ENCODE peak calls at places on chromosomes 3 and 15, in four cellular contexts. K is iris pigment epithelial cell; U is effector memory CD8-positive, alpha-beta T cell; S is lower lobe of right lung. A is an unnamed sample.

GRCh38 chr15:83310521-83311456 is 26.3 kb upstream of the BNC1 start:
- DNase-seq in K (peak; percentile 53), U (no peak), S (no peak), A (no peak)

GRCh38 chr3:17639765-17640164 is 102.7 kb downstream of the TBC1D5 start:
- DNase-seq in K (peak; percentile 94), U (no peak), S (no peak), A (no peak)

GRCh38 chr15:49530106-49530505 is 90.5 kb downstream of the FAM227B start:
- DNase-seq in K (peak; percentile 75), U (no peak), S (no peak), A (no peak)

GRCh38 chr15:77650285-77650684 is 17.6 kb upstream of the LINGO1 start:
- DNase-seq in K (peak; percentile 13), U (no peak), S (no peak), A (no peak)

GRCh38 chr3:20054549-20054987 is 14.3 kb downstream of the KAT2B start:
- DNase-seq in K (peak; percentile 83), U (peak; percentile 77), S (no peak), A (peak; percentile 60)

GRCh38 chr3:45249391-45249790 is 23.3 kb upstream of the TMEM158 start:
- DNase-seq in K (peak; percentile 17), U (no peak), S (no peak), A (no peak)

GRCh38 chr15:85533949-85534543 is 153.6 kb downstream of the AKAP13 start:
- DNase-seq in K (no peak), U (no peak), S (no peak), A (no peak)

GRCh38 chr3:140816372-140816771 is 125.3 kb upstream of the SLC25A36 start:
- DNase-seq in K (no peak), U (no peak), S (no peak), A (no peak)

GRCh38 chr3:136836511-136837156 is 17.7 kb downstream of the SLC35G2 start:
- DNase-seq in K (no peak), U (no peak), S (no peak), A (no peak)

GRCh38 chr3:195755391-195755790 is 34.6 kb downstream of the MUC20 start:
- DNase-seq in K (no peak), U (no peak), S (no peak), A (no peak)

GRCh38 chr3:153572165-153572564 is 410.1 kb downstream of the RAP2B start:
- DNase-seq in K (no peak), U (no peak), S (no peak), A (no peak)

GRCh38 chr3:126654571-126655393 is at the start of gene TXNRD3:
- DNase-seq in K (peak; percentile 68), U (peak; percentile 41), S (peak; percentile 89), A (peak; percentile 32)

GRCh38 chr3:179324270-179324754 is 1.5 kb downstream of the ZNF639 start:
- DNase-seq in K (peak; percentile 72), U (no peak), S (no peak), A (no peak)

GRCh38 chr3:138600341-138600740 is 6.3 kb upstream of the CEP70 start:
- DNase-seq in K (no peak), U (no peak), S (peak; percentile 52), A (no peak)

GRCh38 chr15:80582816-80583423 is 112.2 kb upstream of the ABHD17C start:
- DNase-seq in K (no peak), U (no peak), S (no peak), A (no peak)

GRCh38 chr3:42204867-42205599 is 61.0 kb downstream of the CCK start:
- DNase-seq in K (no peak), U (no peak), S (no peak), A (no peak)

GRCh38 chr3:94032187-94032586 is 3.8 kb upstream of the STX19 start:
- DNase-seq in K (peak; percentile 7), U (no peak), S (no peak), A (no peak)

GRCh38 chr3:159787191-159787590 is 201.4 kb upstream of the IL12A start:
- DNase-seq in K (peak; percentile 96), U (no peak), S (no peak), A (no peak)

GRCh38 chr3:64023861-64024223 is 548 bp upstream of the PSMD6 start:
- DNase-seq in K (peak; percentile 42), U (no peak), S (no peak), A (no peak)

GRCh38 chr3:50550079-50550736 is 17.3 kb downstream of the C3orf18 start:
- DNase-seq in K (peak; percentile 28), U (peak; percentile 69), S (peak; percentile 71), A (peak; percentile 35)

GRCh38 chr3:32238816-32239637 is 547 bp downstream of the CMTM8 start:
- DNase-seq in K (peak; percentile 55), U (peak; percentile 3), S (peak; percentile 64), A (peak; percentile 23)

GRCh38 chr3:42024578-42025387 is 62.9 kb upstream of the ULK4 start:
- DNase-seq in K (no peak), U (no peak), S (no peak), A (no peak)